ENCODE peak calls at places on chromosome 13, in ten cellular contexts. Y is cardiac fibroblast, J is adrenal gland, Z is GM06990, O is ascending aorta, M is nephron progenitor cell, R is stomach, P is A549, W is cardiac muscle cell, T is fibroblast of the aortic adventitia. X is an unnamed sample.

GRCh38 chr13:24511019-24511823 is 1.4 kb downstream of the PARP4 start:
- DNase-seq in Y (peak; percentile 82), J (peak; percentile 20), Z (peak; percentile 46), O (no peak), M (no peak), R (peak; percentile 53), P (peak; percentile 25), W (peak; percentile 89), T (peak; percentile 78), X (peak; percentile 71)

GRCh38 chr13:93502987-93503386 is 276.4 kb downstream of the GPC6 start:
- DNase-seq in Y (no peak), J (no peak), Z (no peak), O (no peak), M (no peak), R (no peak), P (no peak), W (no peak), T (no peak), X (no peak)

GRCh38 chr13:106103779-106104178 is 431.7 kb downstream of the EFNB2 start:
- DNase-seq in Y (peak; percentile 69), J (no peak), Z (no peak), O (no peak), M (no peak), R (no peak), P (peak; percentile 19), W (peak; percentile 84), T (no peak), X (no peak)

GRCh38 chr13:113369189-113369588 is 5.3 kb upstream of the GRTP1 start:
- DNase-seq in Y (no peak), J (no peak), Z (no peak), O (peak; percentile 53), M (no peak), R (peak; percentile 23), P (no peak), W (no peak), T (no peak), X (no peak)

GRCh38 chr13:68378294-68378693 is 1148.2 kb upstream of the PCDH9 start:
- DNase-seq in Y (no peak), J (no peak), Z (no peak), O (no peak), M (no peak), R (no peak), P (no peak), W (no peak), T (no peak), X (no peak)

GRCh38 chr13:40576369-40576768 is 90.1 kb downstream of the FOXO1 start:
- DNase-seq in Y (no peak), J (no peak), Z (no peak), O (no peak), M (no peak), R (no peak), P (no peak), W (no peak), T (no peak), X (no peak)

GRCh38 chr13:101492251-101492910 is 39.9 kb downstream of the ITGBL1 start:
- DNase-seq in Y (peak; percentile 15), J (no peak), Z (no peak), O (no peak), M (no peak), R (no peak), P (no peak), W (peak; percentile 2), T (peak; percentile 73), X (no peak)

GRCh38 chr13:61252213-61252612 is 163.4 kb downstream of the PCDH20 start:
- DNase-seq in Y (no peak), J (no peak), Z (no peak), O (no peak), M (no peak), R (no peak), P (no peak), W (no peak), T (no peak), X (no peak)

GRCh38 chr13:45737571-45738002 is 35.5 kb downstream of the CBY2 start:
- DNase-seq in Y (no peak), J (no peak), Z (no peak), O (no peak), M (no peak), R (no peak), P (no peak), W (no peak), T (no peak), X (peak; percentile 48)

GRCh38 chr13:77522444-77522843 is 13.1 kb upstream of the SCEL start:
- DNase-seq in Y (no peak), J (no peak), Z (no peak), O (no peak), M (no peak), R (no peak), P (no peak), W (no peak), T (no peak), X (no peak)

GRCh38 chr13:77519808-77520207 is 15.7 kb upstream of the SCEL start:
- DNase-seq in Y (peak; percentile 11), J (no peak), Z (no peak), O (no peak), M (no peak), R (no peak), P (no peak), W (no peak), T (peak; percentile 28), X (no peak)

GRCh38 chr13:77521194-77521593 is 14.3 kb upstream of the SCEL start:
- DNase-seq in Y (no peak), J (no peak), Z (no peak), O (no peak), M (no peak), R (no peak), P (peak; percentile 9), W (no peak), T (peak; percentile 11), X (no peak)

GRCh38 chr13:77523386-77523785 is 12.1 kb upstream of the SCEL start:
- DNase-seq in Y (no peak), J (no peak), Z (no peak), O (no peak), M (no peak), R (no peak), P (no peak), W (no peak), T (no peak), X (no peak)

DNA sequence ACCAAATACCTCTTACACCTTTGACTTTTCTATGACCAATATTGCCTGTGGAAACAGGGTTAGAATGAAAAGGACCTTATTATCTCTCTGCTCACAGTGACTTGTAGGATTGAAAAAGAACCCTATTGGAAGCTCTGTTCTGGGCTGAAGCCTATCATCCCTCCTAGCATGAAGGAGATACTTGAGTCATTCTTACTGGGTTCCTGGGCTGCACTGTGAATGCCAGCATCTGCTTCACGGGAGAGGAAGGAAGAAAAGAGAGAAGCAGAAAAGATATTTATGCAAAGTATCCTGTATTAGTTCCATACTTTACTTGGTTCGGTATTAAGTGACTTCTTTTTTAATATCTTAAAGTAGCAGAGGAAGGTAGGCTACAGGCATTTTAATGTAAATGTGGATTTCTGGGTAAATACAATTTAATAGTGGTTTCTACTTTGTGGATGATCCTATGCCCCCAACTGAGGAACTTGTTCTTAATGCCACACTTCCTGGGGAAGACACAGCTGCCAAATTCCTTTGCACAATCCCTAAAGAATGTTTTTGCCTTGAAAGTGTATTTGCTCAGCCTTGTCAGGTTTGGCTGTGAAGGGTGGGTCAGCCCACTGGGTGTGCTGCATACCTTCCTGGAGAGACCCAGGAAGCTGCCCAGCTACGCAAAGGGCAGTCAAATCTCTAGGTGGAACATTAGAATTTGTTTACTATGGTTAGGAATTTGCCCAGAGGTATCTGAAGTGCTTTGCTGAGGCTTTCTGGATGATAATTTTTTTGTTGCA is 13.7 kb upstream of the SCEL start:
- DNase-seq in Y (peak; percentile 48), J (peak; percentile 16), Z (no peak), O (no peak), M (no peak), R (peak; percentile 26), P (peak; percentile 14), W (peak; percentile 46), T (peak; percentile 38), X (no peak)
- TF ChIP-seq CTCF in Y (no peak), J (no peak), Z (no peak), O (no peak), M (no peak), R (no peak), P (no peak), W (no peak), T (no peak), X (no peak)

DNA sequence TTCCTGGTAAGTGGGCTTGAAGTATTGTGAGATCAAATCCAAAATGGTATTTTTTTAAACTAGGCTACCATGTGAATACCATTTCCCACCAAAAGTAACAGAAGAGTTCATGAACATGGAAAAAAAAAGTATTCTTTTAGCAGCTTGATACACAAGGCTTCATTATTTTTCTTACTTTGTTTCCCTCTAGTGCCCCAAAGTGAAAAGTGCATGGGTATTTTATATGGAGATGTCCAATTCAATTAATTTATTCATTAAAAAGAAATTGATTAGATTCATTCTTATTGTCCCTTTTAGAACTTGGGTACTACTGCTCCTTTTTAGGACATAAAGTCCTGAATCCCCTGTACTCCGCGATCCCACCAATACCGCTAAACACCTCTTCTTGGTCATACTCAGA is 28.6 kb upstream of the SCEL start:
- DNase-seq in Y (peak; percentile 1), J (no peak), Z (no peak), O (no peak), M (no peak), R (no peak), P (no peak), W (no peak), T (peak; percentile 15), X (no peak)
- TF ChIP-seq CTCF in Y (no peak), J (peak; percentile 41), Z (no peak), O (peak; percentile 17), M (peak; percentile 9), R (no peak), P (peak; percentile 32), W (no peak), T (peak; percentile 27), X (peak; percentile 18)

DNA sequence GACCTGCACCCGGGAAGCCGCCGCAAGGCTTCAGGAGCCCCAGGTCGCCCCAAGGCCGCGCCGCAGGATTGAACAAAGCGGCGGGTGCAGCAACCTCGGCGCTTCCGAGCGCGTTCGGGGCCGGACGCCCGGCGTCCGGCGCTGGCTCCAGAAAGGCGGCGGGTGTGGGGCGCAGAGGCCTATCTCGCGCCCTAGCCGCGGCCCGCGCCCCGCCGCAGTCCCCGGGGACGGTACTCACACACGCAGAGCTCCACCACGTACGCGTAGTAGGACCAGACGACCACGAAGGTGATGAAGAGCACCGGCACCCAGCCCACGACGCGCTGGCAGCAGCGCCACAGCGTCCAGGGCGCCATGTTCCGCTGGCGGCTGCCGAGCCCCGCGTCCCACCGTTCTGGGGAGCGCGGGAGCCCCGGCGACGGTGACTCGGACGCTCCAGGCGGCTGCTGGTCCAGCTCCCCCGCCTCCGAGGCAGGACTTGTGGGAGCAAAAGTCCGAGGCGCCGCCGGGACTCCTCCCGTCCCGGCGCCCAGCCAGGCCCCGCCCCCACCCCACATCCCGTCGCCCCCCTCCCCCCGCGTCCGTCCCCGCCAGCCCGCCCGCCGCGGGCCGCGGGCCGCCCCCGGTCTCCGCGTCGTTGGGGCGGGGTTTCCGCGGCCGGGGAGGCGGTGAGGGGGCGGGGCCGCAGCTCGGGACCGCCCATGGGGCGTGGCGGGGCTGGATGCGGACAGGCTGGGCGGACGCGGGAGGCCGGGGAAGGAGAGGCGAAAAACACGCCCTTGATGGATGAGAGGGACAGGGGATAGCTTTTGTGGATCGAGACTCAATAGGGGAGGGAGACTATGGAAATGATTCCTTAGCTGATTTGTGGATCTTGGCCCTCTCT is at the start of gene ZDHHC20:
- DNase-seq in Y (peak; percentile 90), J (peak; percentile 91), Z (peak; percentile 87), O (peak; percentile 94), M (peak; percentile 96), R (peak; percentile 93), P (peak; percentile 50), W (peak; percentile 89), T (peak; percentile 75), X (peak; percentile 98)
- TF ChIP-seq CTCF in Y (no peak), J (no peak), Z (no peak), O (no peak), M (no peak), R (no peak), P (no peak), W (no peak), T (no peak), X (no peak)

GRCh38 chr13:51832471-51833152 is 12.4 kb downstream of the TMEM272 start:
- DNase-seq in Y (peak; percentile 62), J (peak; percentile 57), Z (no peak), O (no peak), M (no peak), R (no peak), P (peak; percentile 21), W (peak; percentile 63), T (peak; percentile 52), X (peak; percentile 56)
- TF ChIP-seq CTCF in Y (peak; percentile 45), J (peak; percentile 48), Z (peak; percentile 52), O (peak; percentile 18), M (no peak), R (no peak), P (peak; percentile 15), W (peak; percentile 39), T (peak; percentile 43), X (peak; percentile 38)